ENCODE peak calls at places on chromosomes 12 and 14, in seven cellular contexts. D, Y, A, M, U, O and H are unnamed samples.

GRCh38 chr12:91492648-91493047 is 310.0 kb upstream of the DCN start:
- DNase-seq in D (no peak), Y (no peak), A (no peak), M (no peak), U (no peak), O (no peak), H (no peak)

GRCh38 chr12:67271976-67272375 is 2.8 kb downstream of the CAND1 start:
- DNase-seq in D (no peak), Y (no peak), A (no peak), M (no peak), U (peak), O (no peak), H (no peak)

GRCh38 chr12:6887460-6887859 is 14.4 kb upstream of the SPSB2 start:
- DNase-seq in D (no peak), Y (no peak), A (no peak), M (no peak), U (no peak), O (no peak), H (no peak)

GRCh38 chr14:25055998-25056687 is 6.2 kb upstream of the STXBP6 start:
- DNase-seq in D (no peak), Y (no peak), A (no peak), M (no peak), U (peak), O (no peak), H (no peak)

GRCh38 chr14:33786091-33786825 is 164.6 kb downstream of the EGLN3 start:
- DNase-seq in D (no peak), Y (no peak), A (no peak), M (no peak), U (peak), O (no peak), H (no peak)

GRCh38 chr12:22443379-22444316 is 100.7 kb downstream of the C2CD5 start:
- DNase-seq in D (peak), Y (peak), A (peak), M (peak), U (peak), O (peak), H (peak)

GRCh38 chr12:124190301-124191023 is 104.4 kb upstream of the RFLNA start:
- DNase-seq in D (no peak), Y (no peak), A (no peak), M (no peak), U (no peak), O (no peak), H (no peak)

GRCh38 chr12:123398177-123398916 is 14.4 kb downstream of the KMT5A start:
- DNase-seq in D (no peak), Y (peak), A (peak), M (no peak), U (peak), O (no peak), H (no peak)

GRCh38 chr12:30440826-30441602 is 254.7 kb downstream of the IPO8 start:
- DNase-seq in D (no peak), Y (no peak), A (peak), M (no peak), U (peak), O (no peak), H (no peak)

GRCh38 chr12:52434096-52434733 is at the start of gene KRT75:
- DNase-seq in D (no peak), Y (no peak), A (no peak), M (no peak), U (peak), O (no peak), H (no peak)

GRCh38 chr12:88951860-88952483 is 371.7 kb upstream of the KITLG start:
- DNase-seq in D (no peak), Y (no peak), A (no peak), M (no peak), U (no peak), O (no peak), H (no peak)

GRCh38 chr14:102510616-102511520 is 1.3 kb upstream of the ANKRD9 start:
- DNase-seq in D (no peak), Y (no peak), A (peak), M (peak), U (no peak), O (peak), H (no peak)

GRCh38 chr12:16564675-16565074 is 41.3 kb downstream of the LMO3 start:
- DNase-seq in D (no peak), Y (no peak), A (no peak), M (no peak), U (no peak), O (no peak), H (no peak)

GRCh38 chr12:67355428-67356385 is 86.5 kb downstream of the CAND1 start:
- DNase-seq in D (peak), Y (no peak), A (no peak), M (no peak), U (peak), O (peak), H (no peak)

GRCh38 chr12:46671102-46671501 is 154.7 kb downstream of the SLC38A4 start:
- DNase-seq in D (no peak), Y (no peak), A (no peak), M (no peak), U (no peak), O (no peak), H (no peak)

GRCh38 chr14:50083467-50084337 is 32.7 kb downstream of the VCPKMT start:
- DNase-seq in D (peak), Y (no peak), A (no peak), M (peak), U (no peak), O (peak), H (peak)

GRCh38 chr12:18965210-18965609 is 164.3 kb upstream of the PLEKHA5 start:
- DNase-seq in D (no peak), Y (no peak), A (peak), M (no peak), U (no peak), O (no peak), H (no peak)